ENCODE peak calls at places on chromosomes 7 and 10, in seven cellular contexts. One of them, this sample, is unnamed.

GRCh38 chr7:22150221-22150620 is 204.5 kb upstream of the CDCA7L start:
- DNase-seq in activated T-helper 1 cell treated with anti-CD3 and anti-CD28 coated beads, Interleukin-2, amount 50 U/mL, for 16 hours: no peak
- DNase-seq in T-cell: no peak
- DNase-seq in NCI-H1105: no peak
- DNase-seq in psoas muscle: no peak
- DNase-seq in OCI-LY7: no peak
- DNase-seq in NCI-H2081: no peak
- DNase-seq in this sample: no peak

GRCh38 chr7:69047166-69047760 is 551.0 kb upstream of the AUTS2 start:
- DNase-seq in activated T-helper 1 cell treated with anti-CD3 and anti-CD28 coated beads, Interleukin-2, amount 50 U/mL, for 16 hours: no peak
- DNase-seq in T-cell: no peak
- DNase-seq in NCI-H1105: no peak
- DNase-seq in psoas muscle: no peak
- DNase-seq in OCI-LY7: no peak
- DNase-seq in NCI-H2081: no peak
- DNase-seq in this sample: no peak

GRCh38 chr7:130996841-130997231 is 262.8 kb upstream of the KLF14 start:
- DNase-seq in activated T-helper 1 cell treated with anti-CD3 and anti-CD28 coated beads, Interleukin-2, amount 50 U/mL, for 16 hours: no peak
- DNase-seq in T-cell: no peak
- DNase-seq in NCI-H1105: peak
- DNase-seq in psoas muscle: no peak
- DNase-seq in OCI-LY7: no peak
- DNase-seq in NCI-H2081: peak
- DNase-seq in this sample: no peak

GRCh38 chr7:107103369-107103768 is 58.9 kb downstream of the PRKAR2B start:
- DNase-seq in activated T-helper 1 cell treated with anti-CD3 and anti-CD28 coated beads, Interleukin-2, amount 50 U/mL, for 16 hours: no peak
- DNase-seq in T-cell: peak
- DNase-seq in NCI-H1105: no peak
- DNase-seq in psoas muscle: no peak
- DNase-seq in OCI-LY7: peak
- DNase-seq in NCI-H2081: peak
- DNase-seq in this sample: no peak

GRCh38 chr10:73590881-73591577 is at the start of gene USP54:
- DNase-seq in activated T-helper 1 cell treated with anti-CD3 and anti-CD28 coated beads, Interleukin-2, amount 50 U/mL, for 16 hours: no peak
- DNase-seq in T-cell: no peak
- DNase-seq in NCI-H1105: no peak
- DNase-seq in psoas muscle: no peak
- DNase-seq in OCI-LY7: peak
- DNase-seq in NCI-H2081: no peak
- DNase-seq in this sample: peak

GRCh38 chr7:36416251-36416650 is 26.6 kb downstream of the ANLN start:
- DNase-seq in activated T-helper 1 cell treated with anti-CD3 and anti-CD28 coated beads, Interleukin-2, amount 50 U/mL, for 16 hours: no peak
- DNase-seq in T-cell: no peak
- DNase-seq in NCI-H1105: no peak
- DNase-seq in psoas muscle: no peak
- DNase-seq in OCI-LY7: no peak
- DNase-seq in NCI-H2081: no peak
- DNase-seq in this sample: no peak

GRCh38 chr7:81725003-81725402 is 44.8 kb downstream of the HGF start:
- DNase-seq in activated T-helper 1 cell treated with anti-CD3 and anti-CD28 coated beads, Interleukin-2, amount 50 U/mL, for 16 hours: no peak
- DNase-seq in T-cell: no peak
- DNase-seq in NCI-H1105: no peak
- DNase-seq in psoas muscle: no peak
- DNase-seq in OCI-LY7: no peak
- DNase-seq in NCI-H2081: no peak
- DNase-seq in this sample: peak

GRCh38 chr10:17780727-17781126 is 28.4 kb upstream of the MRC1 start:
- DNase-seq in activated T-helper 1 cell treated with anti-CD3 and anti-CD28 coated beads, Interleukin-2, amount 50 U/mL, for 16 hours: no peak
- DNase-seq in T-cell: no peak
- DNase-seq in NCI-H1105: no peak
- DNase-seq in psoas muscle: no peak
- DNase-seq in OCI-LY7: no peak
- DNase-seq in NCI-H2081: no peak
- DNase-seq in this sample: no peak

GRCh38 chr7:2509298-2509906 is 10.2 kb upstream of the LFNG start:
- DNase-seq in activated T-helper 1 cell treated with anti-CD3 and anti-CD28 coated beads, Interleukin-2, amount 50 U/mL, for 16 hours: no peak
- DNase-seq in T-cell: no peak
- DNase-seq in NCI-H1105: no peak
- DNase-seq in psoas muscle: no peak
- DNase-seq in OCI-LY7: no peak
- DNase-seq in NCI-H2081: no peak
- DNase-seq in this sample: no peak

GRCh38 chr7:79453558-79454324 is at the start of gene MAGI2:
- DNase-seq in activated T-helper 1 cell treated with anti-CD3 and anti-CD28 coated beads, Interleukin-2, amount 50 U/mL, for 16 hours: no peak
- DNase-seq in T-cell: no peak
- DNase-seq in NCI-H1105: no peak
- DNase-seq in psoas muscle: peak
- DNase-seq in OCI-LY7: no peak
- DNase-seq in NCI-H2081: no peak
- DNase-seq in this sample: peak

GRCh38 chr10:11162828-11163599 is 145.3 kb downstream of the CELF2 start:
- DNase-seq in activated T-helper 1 cell treated with anti-CD3 and anti-CD28 coated beads, Interleukin-2, amount 50 U/mL, for 16 hours: peak
- DNase-seq in T-cell: peak
- DNase-seq in NCI-H1105: no peak
- DNase-seq in psoas muscle: no peak
- DNase-seq in OCI-LY7: peak
- DNase-seq in NCI-H2081: no peak
- DNase-seq in this sample: no peak

GRCh38 chr7:37524056-37524455 is 75.4 kb upstream of the ELMO1 start:
- DNase-seq in activated T-helper 1 cell treated with anti-CD3 and anti-CD28 coated beads, Interleukin-2, amount 50 U/mL, for 16 hours: no peak
- DNase-seq in T-cell: no peak
- DNase-seq in NCI-H1105: no peak
- DNase-seq in psoas muscle: no peak
- DNase-seq in OCI-LY7: no peak
- DNase-seq in NCI-H2081: no peak
- DNase-seq in this sample: no peak

GRCh38 chr7:11343818-11344413 is 370.2 kb downstream of the PHF14 start:
- DNase-seq in activated T-helper 1 cell treated with anti-CD3 and anti-CD28 coated beads, Interleukin-2, amount 50 U/mL, for 16 hours: no peak
- DNase-seq in T-cell: no peak
- DNase-seq in NCI-H1105: peak
- DNase-seq in psoas muscle: no peak
- DNase-seq in OCI-LY7: peak
- DNase-seq in NCI-H2081: peak
- DNase-seq in this sample: peak

GRCh38 chr10:93173867-93174845 is 100.5 kb downstream of the CYP26A1 start:
- DNase-seq in activated T-helper 1 cell treated with anti-CD3 and anti-CD28 coated beads, Interleukin-2, amount 50 U/mL, for 16 hours: no peak
- DNase-seq in T-cell: no peak
- DNase-seq in NCI-H1105: no peak
- DNase-seq in psoas muscle: no peak
- DNase-seq in OCI-LY7: no peak
- DNase-seq in NCI-H2081: no peak
- DNase-seq in this sample: no peak

GRCh38 chr7:50315193-50315592 is 10.7 kb downstream of the IKZF1 start:
- DNase-seq in activated T-helper 1 cell treated with anti-CD3 and anti-CD28 coated beads, Interleukin-2, amount 50 U/mL, for 16 hours: no peak
- DNase-seq in T-cell: no peak
- DNase-seq in NCI-H1105: no peak
- DNase-seq in psoas muscle: no peak
- DNase-seq in OCI-LY7: peak
- DNase-seq in NCI-H2081: no peak
- DNase-seq in this sample: no peak

GRCh38 chr7:98869374-98870070 is at the start of gene TMEM130:
- DNase-seq in activated T-helper 1 cell treated with anti-CD3 and anti-CD28 coated beads, Interleukin-2, amount 50 U/mL, for 16 hours: no peak
- DNase-seq in T-cell: no peak
- DNase-seq in NCI-H1105: no peak
- DNase-seq in psoas muscle: no peak
- DNase-seq in OCI-LY7: no peak
- DNase-seq in NCI-H2081: no peak
- DNase-seq in this sample: peak

GRCh38 chr7:96931891-96932290 is 73.5 kb upstream of the DLX6 start:
- DNase-seq in activated T-helper 1 cell treated with anti-CD3 and anti-CD28 coated beads, Interleukin-2, amount 50 U/mL, for 16 hours: no peak
- DNase-seq in T-cell: no peak
- DNase-seq in NCI-H1105: no peak
- DNase-seq in psoas muscle: no peak
- DNase-seq in OCI-LY7: no peak
- DNase-seq in NCI-H2081: no peak
- DNase-seq in this sample: no peak

GRCh38 chr10:5070648-5071410 is 23.4 kb upstream of the AKR1C3 start:
- DNase-seq in activated T-helper 1 cell treated with anti-CD3 and anti-CD28 coated beads, Interleukin-2, amount 50 U/mL, for 16 hours: no peak
- DNase-seq in T-cell: no peak
- DNase-seq in NCI-H1105: no peak
- DNase-seq in psoas muscle: no peak
- DNase-seq in OCI-LY7: no peak
- DNase-seq in NCI-H2081: no peak
- DNase-seq in this sample: no peak

GRCh38 chr10:97319671-97320479 is 804 bp downstream of the FRAT1 start:
- DNase-seq in activated T-helper 1 cell treated with anti-CD3 and anti-CD28 coated beads, Interleukin-2, amount 50 U/mL, for 16 hours: peak
- DNase-seq in T-cell: peak
- DNase-seq in NCI-H1105: no peak
- DNase-seq in psoas muscle: peak
- DNase-seq in OCI-LY7: peak
- DNase-seq in NCI-H2081: no peak
- DNase-seq in this sample: peak

GRCh38 chr10:127279334-127279774 is 83.0 kb upstream of the INSYN2A start:
- DNase-seq in activated T-helper 1 cell treated with anti-CD3 and anti-CD28 coated beads, Interleukin-2, amount 50 U/mL, for 16 hours: no peak
- DNase-seq in T-cell: no peak
- DNase-seq in NCI-H1105: no peak
- DNase-seq in psoas muscle: no peak
- DNase-seq in OCI-LY7: no peak
- DNase-seq in NCI-H2081: peak
- DNase-seq in this sample: no peak

GRCh38 chr7:27112361-27112760 is 9.9 kb upstream of the HOXA2 start:
- DNase-seq in activated T-helper 1 cell treated with anti-CD3 and anti-CD28 coated beads, Interleukin-2, amount 50 U/mL, for 16 hours: no peak
- DNase-seq in T-cell: no peak
- DNase-seq in NCI-H1105: no peak
- DNase-seq in psoas muscle: no peak
- DNase-seq in OCI-LY7: no peak
- DNase-seq in NCI-H2081: no peak
- DNase-seq in this sample: no peak

GRCh38 chr10:61904711-61905445 is 3.4 kb downstream of the ARID5B start:
- DNase-seq in activated T-helper 1 cell treated with anti-CD3 and anti-CD28 coated beads, Interleukin-2, amount 50 U/mL, for 16 hours: no peak
- DNase-seq in T-cell: no peak
- DNase-seq in NCI-H1105: no peak
- DNase-seq in psoas muscle: no peak
- DNase-seq in OCI-LY7: peak
- DNase-seq in NCI-H2081: peak
- DNase-seq in this sample: peak

GRCh38 chr7:93211228-93211818 is 14.9 kb downstream of the HEPACAM2 start:
- DNase-seq in activated T-helper 1 cell treated with anti-CD3 and anti-CD28 coated beads, Interleukin-2, amount 50 U/mL, for 16 hours: no peak
- DNase-seq in T-cell: no peak
- DNase-seq in NCI-H1105: no peak
- DNase-seq in psoas muscle: no peak
- DNase-seq in OCI-LY7: no peak
- DNase-seq in NCI-H2081: no peak
- DNase-seq in this sample: no peak

GRCh38 chr7:73436031-73436929 is 2.7 kb downstream of the FZD9 start:
- DNase-seq in activated T-helper 1 cell treated with anti-CD3 and anti-CD28 coated beads, Interleukin-2, amount 50 U/mL, for 16 hours: no peak
- DNase-seq in T-cell: no peak
- DNase-seq in NCI-H1105: no peak
- DNase-seq in psoas muscle: no peak
- DNase-seq in OCI-LY7: no peak
- DNase-seq in NCI-H2081: peak
- DNase-seq in this sample: no peak

GRCh38 chr10:4569132-4569531 is 256.9 kb upstream of the AKR1E2 start:
- DNase-seq in activated T-helper 1 cell treated with anti-CD3 and anti-CD28 coated beads, Interleukin-2, amount 50 U/mL, for 16 hours: no peak
- DNase-seq in T-cell: no peak
- DNase-seq in NCI-H1105: no peak
- DNase-seq in psoas muscle: no peak
- DNase-seq in OCI-LY7: no peak
- DNase-seq in NCI-H2081: no peak
- DNase-seq in this sample: no peak

GRCh38 chr7:116087984-116088383 is 57.4 kb upstream of the TFEC start:
- DNase-seq in activated T-helper 1 cell treated with anti-CD3 and anti-CD28 coated beads, Interleukin-2, amount 50 U/mL, for 16 hours: no peak
- DNase-seq in T-cell: no peak
- DNase-seq in NCI-H1105: no peak
- DNase-seq in psoas muscle: no peak
- DNase-seq in OCI-LY7: no peak
- DNase-seq in NCI-H2081: no peak
- DNase-seq in this sample: no peak

GRCh38 chr7:25402528-25402927 is 174.2 kb upstream of the NPVF start:
- DNase-seq in activated T-helper 1 cell treated with anti-CD3 and anti-CD28 coated beads, Interleukin-2, amount 50 U/mL, for 16 hours: no peak
- DNase-seq in T-cell: no peak
- DNase-seq in NCI-H1105: no peak
- DNase-seq in psoas muscle: no peak
- DNase-seq in OCI-LY7: no peak
- DNase-seq in NCI-H2081: no peak
- DNase-seq in this sample: no peak

GRCh38 chr7:959271-959670 is 4.8 kb upstream of the ADAP1 start:
- DNase-seq in activated T-helper 1 cell treated with anti-CD3 and anti-CD28 coated beads, Interleukin-2, amount 50 U/mL, for 16 hours: no peak
- DNase-seq in T-cell: no peak
- DNase-seq in NCI-H1105: no peak
- DNase-seq in psoas muscle: no peak
- DNase-seq in OCI-LY7: no peak
- DNase-seq in NCI-H2081: no peak
- DNase-seq in this sample: no peak

GRCh38 chr7:12670759-12671545 is 16.5 kb upstream of the ARL4A start:
- DNase-seq in activated T-helper 1 cell treated with anti-CD3 and anti-CD28 coated beads, Interleukin-2, amount 50 U/mL, for 16 hours: no peak
- DNase-seq in T-cell: no peak
- DNase-seq in NCI-H1105: no peak
- DNase-seq in psoas muscle: no peak
- DNase-seq in OCI-LY7: no peak
- DNase-seq in NCI-H2081: no peak
- DNase-seq in this sample: no peak

GRCh38 chr7:155694846-155695245 is 50.4 kb downstream of the RBM33 start:
- DNase-seq in activated T-helper 1 cell treated with anti-CD3 and anti-CD28 coated beads, Interleukin-2, amount 50 U/mL, for 16 hours: no peak
- DNase-seq in T-cell: no peak
- DNase-seq in NCI-H1105: no peak
- DNase-seq in psoas muscle: no peak
- DNase-seq in OCI-LY7: no peak
- DNase-seq in NCI-H2081: no peak
- DNase-seq in this sample: no peak

GRCh38 chr10:110610308-110610774 is 33.8 kb upstream of the RBM20 start:
- DNase-seq in activated T-helper 1 cell treated with anti-CD3 and anti-CD28 coated beads, Interleukin-2, amount 50 U/mL, for 16 hours: no peak
- DNase-seq in T-cell: peak
- DNase-seq in NCI-H1105: peak
- DNase-seq in psoas muscle: no peak
- DNase-seq in OCI-LY7: peak
- DNase-seq in NCI-H2081: peak
- DNase-seq in this sample: peak

GRCh38 chr10:7317799-7318446 is 92.9 kb downstream of the SFMBT2 start:
- DNase-seq in activated T-helper 1 cell treated with anti-CD3 and anti-CD28 coated beads, Interleukin-2, amount 50 U/mL, for 16 hours: no peak
- DNase-seq in T-cell: no peak
- DNase-seq in NCI-H1105: no peak
- DNase-seq in psoas muscle: no peak
- DNase-seq in OCI-LY7: no peak
- DNase-seq in NCI-H2081: no peak
- DNase-seq in this sample: no peak

GRCh38 chr7:33722383-33723096 is 182.8 kb upstream of the BMPER start:
- DNase-seq in activated T-helper 1 cell treated with anti-CD3 and anti-CD28 coated beads, Interleukin-2, amount 50 U/mL, for 16 hours: no peak
- DNase-seq in T-cell: no peak
- DNase-seq in NCI-H1105: no peak
- DNase-seq in psoas muscle: peak
- DNase-seq in OCI-LY7: no peak
- DNase-seq in NCI-H2081: no peak
- DNase-seq in this sample: no peak

GRCh38 chr7:142800103-142800502 is 29.3 kb downstream of the PRSS2 start:
- DNase-seq in activated T-helper 1 cell treated with anti-CD3 and anti-CD28 coated beads, Interleukin-2, amount 50 U/mL, for 16 hours: no peak
- DNase-seq in T-cell: no peak
- DNase-seq in NCI-H1105: no peak
- DNase-seq in psoas muscle: no peak
- DNase-seq in OCI-LY7: no peak
- DNase-seq in NCI-H2081: no peak
- DNase-seq in this sample: no peak

GRCh38 chr7:81687062-81687461 is 82.8 kb downstream of the HGF start:
- DNase-seq in activated T-helper 1 cell treated with anti-CD3 and anti-CD28 coated beads, Interleukin-2, amount 50 U/mL, for 16 hours: no peak
- DNase-seq in T-cell: no peak
- DNase-seq in NCI-H1105: no peak
- DNase-seq in psoas muscle: no peak
- DNase-seq in OCI-LY7: no peak
- DNase-seq in NCI-H2081: no peak
- DNase-seq in this sample: no peak